ENCODE peak calls at places on chromosomes 5 and 9, in ten cellular contexts. T is GM12865, S is NCI-H460, V is neural crest cell, E is T47D, Y is Ammon's horn, W is anterior cingulate cortex, M is HFFc6, X is upper lobe of right lung, L is LNCaP clone FGC. A is an unnamed sample.

GRCh38 chr9:113632776-113633590 is 169.5 kb downstream of the RGS3 start:
- DNase-seq in T (no peak), S (no peak), V (no peak), E (no peak), Y (no peak), W (no peak), M (peak; percentile 60), X (peak; percentile 45), L (no peak), A (no peak)

GRCh38 chr5:40619406-40619805 is 60.3 kb upstream of the PTGER4 start:
- DNase-seq in T (no peak), S (no peak), V (no peak), E (no peak), Y (no peak), W (no peak), M (peak; percentile 27), X (no peak), L (no peak), A (no peak)

GRCh38 chr9:2053883-2054845 is 39.0 kb downstream of the SMARCA2 start:
- DNase-seq in T (peak; percentile 95), S (no peak), V (no peak), E (no peak), Y (peak; percentile 85), W (peak; percentile 29), M (peak; percentile 85), X (no peak), L (no peak), A (peak; percentile 45)

GRCh38 chr5:135140805-135141204 is 106.8 kb upstream of the PITX1 start:
- DNase-seq in T (no peak), S (peak; percentile 86), V (no peak), E (no peak), Y (peak; percentile 34), W (no peak), M (peak; percentile 26), X (no peak), L (no peak), A (no peak)

GRCh38 chr9:73038613-73039012 is 85.8 kb upstream of the ALDH1A1 start:
- DNase-seq in T (no peak), S (no peak), V (peak; percentile 11), E (no peak), Y (peak; percentile 44), W (no peak), M (peak; percentile 9), X (peak; percentile 58), L (no peak), A (no peak)

GRCh38 chr5:154513669-154514084 is 35.6 kb upstream of the HAND1 start:
- DNase-seq in T (peak; percentile 71), S (no peak), V (no peak), E (no peak), Y (no peak), W (no peak), M (no peak), X (no peak), L (no peak), A (no peak)

GRCh38 chr5:178104492-178104891 is 8.8 kb upstream of the N4BP3 start:
- DNase-seq in T (no peak), S (no peak), V (no peak), E (no peak), Y (no peak), W (no peak), M (no peak), X (no peak), L (no peak), A (no peak)

GRCh38 chr5:115377468-115378217 is 81.2 kb upstream of the CCDC112 start:
- DNase-seq in T (peak; percentile 44), S (peak; percentile 42), V (no peak), E (no peak), Y (peak; percentile 37), W (no peak), M (peak; percentile 97), X (no peak), L (no peak), A (peak; percentile 34)

GRCh38 chr9:118271936-118272335 is 567.7 kb downstream of the TLR4 start:
- DNase-seq in T (no peak), S (no peak), V (no peak), E (no peak), Y (no peak), W (no peak), M (no peak), X (no peak), L (no peak), A (no peak)

GRCh38 chr5:164188733-164189148 is 683.3 kb downstream of the MAT2B start:
- DNase-seq in T (no peak), S (no peak), V (no peak), E (no peak), Y (peak; percentile 14), W (no peak), M (no peak), X (no peak), L (no peak), A (no peak)

A was measured in GM10248.